ENCODE peak calls at places on chromosomes 2 and 18, in six cellular contexts. Q is GM12891, E is HepG2, L is GM12878, O is K562, I is H1. P is an unnamed sample.

GRCh38 chr2:36371963-36372391 is 16.4 kb downstream of the CRIM1 start:
- DNase-seq in Q (no peak), E (peak; percentile 73), I (no peak), L (no peak), O (no peak), P (no peak)

GRCh38 chr18:54358495-54358793 is 738 bp downstream of the C18orf54 start:
- DNase-seq in I (no peak), Q (no peak), O (peak; percentile 34), L (no peak), E (no peak), P (peak; percentile 3)

GRCh38 chr2:21041462-21041861 is 2.4 kb downstream of the APOB start:
- DNase-seq in O (no peak), L (no peak), E (no peak), I (no peak), Q (no peak), P (no peak)

GRCh38 chr18:27712066-27712465 is 464.9 kb downstream of the CDH2 start:
- DNase-seq in L (no peak), E (no peak), Q (no peak), I (no peak), O (no peak), P (no peak)

GRCh38 chr2:37325625-37326071 is 1.0 kb upstream of the PRKD3 start:
- DNase-seq in E (no peak), O (peak; percentile 29), Q (no peak), I (no peak), L (no peak), P (no peak)

GRCh38 chr2:59195851-59196250 is 954.7 kb upstream of the FANCL start:
- DNase-seq in L (no peak), O (no peak), Q (no peak), E (no peak), I (no peak), P (no peak)

GRCh38 chr2:236659758-236660150 is 90.1 kb downstream of the ACKR3 start:
- DNase-seq in I (no peak), Q (no peak), E (no peak), L (no peak), O (no peak), P (no peak)

GRCh38 chr2:200778038-200778437 is 33.7 kb upstream of the BZW1 start:
- DNase-seq in O (no peak), L (no peak), I (no peak), Q (no peak), E (no peak), P (no peak)

GRCh38 chr2:205730701-205731271 is 48.5 kb downstream of the NRP2 start:
- DNase-seq in O (no peak), I (no peak), E (no peak), Q (no peak), L (no peak), P (no peak)

GRCh38 chr2:50143822-50144575 is 887.9 kb downstream of the NRXN1 start:
- DNase-seq in O (peak; percentile 4), Q (peak; percentile 8), E (peak; percentile 68), I (no peak), L (peak; percentile 24), P (peak; percentile 0)
- TF ChIP-seq TAF1 in O (no peak), Q (no peak), E (no peak), I (no peak), L (no peak), P (no peak)

DNA sequence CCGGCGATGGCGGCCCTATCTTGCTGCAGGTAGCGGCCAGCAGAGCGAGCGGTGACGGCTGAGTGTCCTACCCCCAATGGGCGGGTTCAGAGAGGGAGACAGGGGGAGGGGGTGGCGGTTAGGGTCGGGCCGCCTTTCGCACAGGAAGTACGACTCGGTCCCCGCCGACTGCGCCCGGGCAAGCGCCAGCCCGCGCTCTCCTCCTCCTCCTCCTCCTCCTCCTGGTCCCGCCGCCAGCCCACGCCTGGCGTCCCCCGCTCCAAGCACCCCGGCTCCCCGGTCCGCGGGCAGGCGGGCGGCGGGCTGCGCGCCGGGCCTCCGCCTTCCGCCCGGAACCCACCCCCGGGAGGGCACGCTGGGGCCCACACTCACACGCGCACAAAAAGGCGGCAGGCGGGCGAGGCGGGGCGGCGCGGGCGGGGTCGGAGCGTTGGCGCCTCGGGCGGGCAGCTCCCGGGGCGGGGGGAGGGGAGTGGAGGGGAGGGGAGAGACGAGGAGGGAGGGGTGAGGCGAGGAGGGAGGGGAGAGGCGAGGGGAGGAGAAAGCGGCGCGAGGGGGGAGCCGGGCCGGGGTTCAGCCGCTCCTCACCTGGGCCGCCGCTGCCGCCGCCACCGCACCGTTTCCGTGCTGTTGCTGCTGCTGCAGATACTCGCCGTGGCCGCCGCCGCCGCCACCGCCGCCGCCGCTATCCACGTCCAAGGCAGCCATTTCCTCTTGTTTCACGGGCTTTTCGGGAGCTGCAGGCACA is 1.2 kb downstream of the SP3 start:
- DNase-seq in E (peak; percentile 88), L (peak; percentile 66), Q (peak; percentile 67), O (peak; percentile 96), I (peak; percentile 63), P (peak; percentile 63)
- TF ChIP-seq POLR2A in E (peak; percentile 59), L (peak; percentile 86), Q (peak; percentile 51), O (peak; percentile 81), I (peak; percentile 71), P (peak; percentile 75)

GRCh38 chr18:7808054-7808453 is 240.9 kb downstream of the PTPRM start:
- DNase-seq in E (no peak), L (no peak), Q (no peak), I (no peak), O (no peak), P (no peak)

GRCh38 chr18:7803956-7804469 is 236.9 kb downstream of the PTPRM start:
- DNase-seq in I (no peak), L (no peak), E (peak; percentile 71), O (no peak), Q (no peak), P (no peak)

GRCh38 chr18:7808992-7809391 is 241.9 kb downstream of the PTPRM start:
- DNase-seq in Q (no peak), O (peak; percentile 6), I (no peak), E (no peak), L (no peak), P (no peak)

GRCh38 chr18:7805880-7806279 is 238.8 kb downstream of the PTPRM start:
- DNase-seq in O (no peak), I (no peak), E (no peak), Q (no peak), L (no peak), P (no peak)

GRCh38 chr18:7805096-7805495 is 238.0 kb downstream of the PTPRM start:
- DNase-seq in Q (no peak), I (no peak), E (no peak), O (no peak), L (no peak), P (no peak)
- TF ChIP-seq POLR2AphosphoS5 in Q (no peak), I (no peak), E (no peak), O (no peak), L (no peak), P (no peak)

DNA sequence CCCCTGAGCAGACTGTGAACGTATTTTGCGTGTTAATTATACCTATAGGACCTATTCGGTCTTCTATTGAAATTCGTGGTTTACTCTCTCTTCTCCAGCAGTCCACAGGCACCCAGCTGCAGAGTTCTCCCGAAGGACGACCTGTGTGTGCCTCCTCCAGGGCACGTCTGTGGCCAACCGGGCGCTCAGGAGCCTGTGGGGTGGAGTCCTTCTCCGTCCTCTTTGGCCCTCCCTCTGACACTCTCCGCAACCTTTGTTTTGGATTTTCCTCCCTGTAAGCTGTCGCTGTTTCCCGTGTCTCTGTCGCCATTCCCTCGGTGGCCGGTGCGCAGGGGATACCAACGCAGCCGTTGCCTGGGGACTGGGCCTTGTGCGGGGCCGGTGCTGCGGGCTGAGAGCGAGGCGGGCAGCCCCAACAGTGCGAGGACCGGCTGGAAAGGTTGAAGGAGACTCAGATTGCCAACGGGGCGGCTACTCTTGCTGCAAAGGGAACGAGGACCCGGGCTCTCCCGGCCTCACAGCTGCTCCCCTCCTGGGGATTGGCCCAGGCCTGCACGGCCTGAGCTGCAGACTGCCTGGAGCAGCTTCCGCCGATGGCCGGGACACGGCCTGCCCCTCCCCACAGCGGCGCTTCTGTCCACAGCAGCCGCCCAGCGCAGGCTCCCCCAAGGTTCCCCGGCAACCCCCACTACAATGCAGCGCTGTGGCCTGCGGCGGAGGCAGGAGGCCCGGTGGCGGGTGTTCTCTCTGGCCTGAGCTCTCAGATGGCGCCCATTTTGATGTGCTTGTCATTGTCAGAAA is 221.0 kb downstream of the MTX2 start:
- DNase-seq in L (no peak), E (no peak), O (peak; percentile 32), Q (no peak), I (peak; percentile 43), P (no peak)
- TF ChIP-seq TAF1 in L (no peak), E (no peak), O (no peak), Q (no peak), I (no peak), P (no peak)

GRCh38 chr2:76759634-76760366 is 762.4 kb downstream of the LRRTM4 start:
- DNase-seq in E (no peak), L (no peak), I (no peak), O (no peak), Q (no peak), P (no peak)

GRCh38 chr2:76763276-76763675 is 758.9 kb downstream of the LRRTM4 start:
- DNase-seq in I (no peak), E (no peak), O (no peak), L (no peak), Q (no peak), P (no peak)

DNA sequence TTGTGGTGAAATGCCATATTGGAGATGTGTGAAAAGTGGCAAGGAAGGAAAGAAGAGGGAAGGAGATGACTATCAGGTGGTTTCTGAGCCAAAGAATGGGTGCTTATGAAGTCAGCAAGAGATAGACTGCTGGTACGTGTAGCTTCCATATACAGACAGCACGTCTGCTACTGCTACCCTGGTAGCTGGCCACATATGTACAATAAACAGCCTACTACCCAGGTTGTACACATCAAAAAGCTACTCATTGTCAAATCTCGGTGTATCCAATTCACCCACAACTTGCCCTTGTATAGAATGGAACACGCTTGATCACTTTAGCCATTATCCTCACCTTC is 761.8 kb downstream of the LRRTM4 start:
- DNase-seq in E (no peak), O (no peak), Q (no peak), I (no peak), L (no peak), P (no peak)
- TF ChIP-seq POLR2A in E (no peak), O (no peak), Q (no peak), I (no peak), L (no peak), P (no peak)

DNA sequence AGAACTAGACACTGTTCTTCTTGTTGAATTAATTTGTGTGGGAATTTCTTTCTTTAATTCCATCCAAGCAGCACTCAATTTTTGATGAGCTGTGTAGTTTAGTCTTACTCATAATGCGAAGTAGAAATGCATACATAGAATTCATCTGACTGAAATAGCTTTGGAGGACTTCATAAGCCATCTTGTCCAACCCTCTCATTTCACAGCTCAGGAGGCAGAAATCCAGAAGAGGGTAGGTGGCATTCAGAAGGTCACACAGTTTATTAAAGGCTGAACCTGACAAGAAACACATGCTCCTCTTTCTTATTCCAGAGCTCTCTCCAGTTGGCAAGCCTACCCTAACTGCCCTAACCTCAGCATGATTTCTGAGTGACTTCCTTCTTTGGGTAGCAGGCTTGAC is 169.2 kb upstream of the NOSTRIN start:
- DNase-seq in E (no peak), L (no peak), O (no peak), I (no peak), Q (no peak), P (no peak)
- TF ChIP-seq POLR2AphosphoS5 in E (no peak), L (no peak), O (no peak), I (no peak), Q (no peak), P (no peak)

DNA sequence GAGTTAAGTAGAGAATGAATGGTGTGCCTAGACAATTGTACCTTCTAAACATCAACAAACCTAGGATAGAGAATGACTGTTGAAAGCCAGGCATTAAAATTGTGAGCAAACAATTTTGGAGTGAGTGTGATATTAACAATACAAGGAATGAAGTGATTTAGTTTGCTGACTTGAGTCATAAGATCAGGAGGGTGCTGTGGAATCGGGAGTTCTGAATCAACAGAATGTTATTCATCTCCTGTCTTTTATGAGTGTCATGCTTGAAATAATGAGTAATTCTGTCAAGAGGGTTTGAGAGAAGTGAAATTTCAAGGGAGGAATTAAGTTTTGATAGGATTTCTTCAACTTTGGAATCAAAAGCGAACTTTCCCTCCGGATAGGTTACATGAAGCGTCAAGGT is 214.4 kb upstream of the DSEL start:
- DNase-seq in Q (no peak), I (no peak), L (no peak), O (no peak), E (no peak), P (no peak)
- TF ChIP-seq TAF1 in Q (no peak), I (no peak), L (no peak), O (no peak), E (no peak), P (no peak)

P was measured in GM12892.